ENCODE peak calls at places on chromosomes 6 and 20, in four cellular contexts. C, N, H and Y are unnamed samples.

GRCh38 chr20:58619847-58620431 is 31.1 kb upstream of the STX16 start:
- DNase-seq in C (no peak), N (peak), H (no peak), Y (no peak)

GRCh38 chr20:25547999-25548398 is 37.3 kb downstream of the NINL start:
- DNase-seq in C (no peak), N (peak), H (no peak), Y (no peak)

GRCh38 chr6:21886601-21887091 is 293.1 kb downstream of the SOX4 start:
- DNase-seq in C (peak), N (no peak), H (no peak), Y (peak)

GRCh38 chr6:13302291-13302690 is 26.0 kb downstream of the TBC1D7 start:
- DNase-seq in C (no peak), N (no peak), H (no peak), Y (no peak)

GRCh38 chr20:51354191-51354768 is 188.2 kb downstream of the NFATC2 start:
- DNase-seq in C (no peak), N (no peak), H (no peak), Y (peak)

GRCh38 chr6:167467282-167467681 is 142.4 kb downstream of the TTLL2 start:
- DNase-seq in C (no peak), N (no peak), H (no peak), Y (no peak)

GRCh38 chr20:64103871-64104666 is 3.3 kb downstream of the NPBWR2 start:
- DNase-seq in C (no peak), N (no peak), H (no peak), Y (no peak)

GRCh38 chr20:57190536-57191265 is 75.7 kb downstream of the BMP7 start:
- DNase-seq in C (no peak), N (no peak), H (no peak), Y (no peak)

GRCh38 chr20:11432407-11432806 is 485.3 kb upstream of the BTBD3 start:
- DNase-seq in C (peak), N (no peak), H (no peak), Y (peak)

GRCh38 chr20:50193851-50194830 is 3.5 kb downstream of the CEBPB start:
- DNase-seq in C (peak), N (peak), H (no peak), Y (peak)

GRCh38 chr6:81766482-81767069 is 14.1 kb upstream of the TENT5A start:
- DNase-seq in C (peak), N (peak), H (no peak), Y (peak)